ENCODE peak calls at places on chromosomes 3 and 15, in four cellular contexts. M, V, G and W are unnamed samples.

GRCh38 chr3:41198526-41198925 is 779 bp upstream of the CTNNB1 start:
- DNase-seq in G (peak), V (no peak), M (peak), W (no peak)

GRCh38 chr3:52253314-52254260 is 8.0 kb downstream of the PPM1M start:
- DNase-seq in M (no peak), V (no peak), G (no peak), W (no peak)

GRCh38 chr3:121529308-121529707 is 16.5 kb downstream of the POLQ start:
- DNase-seq in M (no peak), V (no peak), G (peak), W (peak)

GRCh38 chr3:122843604-122844003 is 48.7 kb downstream of the SLC49A4 start:
- DNase-seq in M (no peak), V (no peak), G (no peak), W (no peak)

GRCh38 chr3:158794206-158794605 is 7.6 kb upstream of the MFSD1 start:
- DNase-seq in M (no peak), V (no peak), G (no peak), W (no peak)

GRCh38 chr3:59796486-59796885 is 746.7 kb upstream of the CFAP20DC start:
- DNase-seq in V (no peak), G (no peak), M (no peak), W (no peak)

GRCh38 chr3:13633176-13633575 is 84.3 kb downstream of the FBLN2 start:
- DNase-seq in V (no peak), M (no peak), G (no peak), W (no peak)

GRCh38 chr3:185658943-185659342 is 72.8 kb downstream of the SENP2 start:
- DNase-seq in V (no peak), G (no peak), M (no peak), W (no peak)

GRCh38 chr3:187022403-187023029 is 92.2 kb downstream of the ST6GAL1 start:
- DNase-seq in G (no peak), V (no peak), M (no peak), W (no peak)

GRCh38 chr3:125585595-125586223 is 9.6 kb downstream of the OSBPL11 start:
- DNase-seq in M (peak), V (peak), G (peak), W (peak)

GRCh38 chr15:42549782-42550392 is 1.2 kb downstream of the HAUS2 start:
- DNase-seq in V (no peak), M (no peak), G (no peak), W (no peak)

GRCh38 chr15:83284563-83285283 is at the start of gene BNC1:
- DNase-seq in V (peak), M (no peak), G (peak), W (no peak)

GRCh38 chr15:65394936-65395335 is 17.1 kb upstream of the IGDCC3 start:
- DNase-seq in V (no peak), G (no peak), M (no peak), W (no peak)

GRCh38 chr3:45981321-45982038 is 14.1 kb downstream of the FYCO1 start:
- DNase-seq in V (no peak), G (no peak), M (no peak), W (peak)

GRCh38 chr15:61974759-61975158 is 85.5 kb downstream of the VPS13C start:
- DNase-seq in V (no peak), G (no peak), M (no peak), W (peak)

GRCh38 chr3:16836505-16837237 is 48.1 kb upstream of the PLCL2 start:
- DNase-seq in V (no peak), G (no peak), M (no peak), W (no peak)

GRCh38 chr3:187838016-187838535 is 92.8 kb upstream of the BCL6 start:
- DNase-seq in V (no peak), M (no peak), G (peak), W (no peak)

GRCh38 chr3:193190387-193190786 is 50.6 kb upstream of the PLAAT1 start:
- DNase-seq in M (peak), V (peak), G (peak), W (no peak)

GRCh38 chr15:74201656-74202420 is 749 bp downstream of the STRA6 start:
- DNase-seq in M (no peak), G (peak), V (no peak), W (no peak)

GRCh38 chr3:196287066-196287404 is 491 bp downstream of the PCYT1A start:
- DNase-seq in M (no peak), V (no peak), G (no peak), W (no peak)

GRCh38 chr3:70501596-70501995 is 189.2 kb upstream of the MDFIC2 start:
- DNase-seq in V (no peak), M (no peak), G (no peak), W (no peak)

GRCh38 chr3:139202226-139202958 is 141.4 kb upstream of the MRPS22 start:
- DNase-seq in V (peak), G (peak), M (peak), W (no peak)

GRCh38 chr3:126992216-126992615 is 9.3 kb downstream of the PLXNA1 start:
- DNase-seq in G (no peak), M (no peak), V (no peak), W (no peak)

GRCh38 chr3:29822051-29822450 is 541.2 kb downstream of the RBMS3 start:
- DNase-seq in V (no peak), G (no peak), M (no peak), W (peak)

GRCh38 chr15:77853008-77853328 is 220.3 kb upstream of the LINGO1 start:
- DNase-seq in G (no peak), M (no peak), V (no peak), W (no peak)

GRCh38 chr15:59138243-59138642 is 33.3 kb downstream of the CCNB2 start:
- DNase-seq in V (peak), M (peak), G (peak), W (peak)

GRCh38 chr3:142902356-142902755 is 13.5 kb upstream of the PCOLCE2 start:
- DNase-seq in M (no peak), V (no peak), G (no peak), W (no peak)

GRCh38 chr15:98154863-98155262 is 194.4 kb downstream of the ARRDC4 start:
- DNase-seq in M (no peak), G (peak), V (no peak), W (peak)

GRCh38 chr3:47404955-47405790 is 24.4 kb downstream of the PTPN23 start:
- DNase-seq in V (no peak), G (no peak), M (no peak), W (no peak)

GRCh38 chr3:110533089-110533488 is 538.5 kb upstream of the NECTIN3 start:
- DNase-seq in G (no peak), V (no peak), M (no peak), W (peak)

GRCh38 chr3:103056552-103056951 is 621.7 kb downstream of the ZPLD1 start:
- DNase-seq in V (no peak), M (no peak), G (no peak), W (no peak)

GRCh38 chr3:186004671-186005070 is 66.9 kb upstream of the TRA2B start:
- DNase-seq in G (no peak), V (no peak), M (no peak), W (no peak)

GRCh38 chr15:43266834-43267233 is at the start of gene TGM5:
- DNase-seq in V (no peak), G (no peak), M (no peak), W (no peak)

GRCh38 chr3:170062068-170062467 is 24.3 kb downstream of the GPR160 start:
- DNase-seq in M (no peak), G (no peak), V (no peak), W (no peak)

GRCh38 chr3:56787784-56788256 is 13.9 kb downstream of the ARHGEF3 start:
- DNase-seq in M (no peak), G (no peak), V (no peak), W (no peak)

GRCh38 chr3:28036599-28037575 is 204.5 kb upstream of the CMC1 start:
- DNase-seq in M (no peak), V (no peak), G (no peak), W (no peak)

GRCh38 chr3:113167929-113168771 is 43.2 kb upstream of the BOC start:
- DNase-seq in V (no peak), M (no peak), G (no peak), W (no peak)

GRCh38 chr15:76196949-76197315 is 114.3 kb downstream of the ETFA start:
- DNase-seq in G (no peak), M (no peak), V (no peak), W (no peak)
- H4K91ac ChIP-seq in G (no peak), M (no peak), V (no peak), W (peak)

GRCh38 chr3:50258979-50259378 is 10.0 kb upstream of the SEMA3B start:
- DNase-seq in V (no peak), G (no peak), M (no peak), W (no peak)

GRCh38 chr3:50257990-50258389 is 11.0 kb upstream of the SEMA3B start:
- DNase-seq in M (no peak), V (no peak), G (no peak), W (no peak)

GRCh38 chr3:50260942-50261441 is 8.0 kb upstream of the SEMA3B start:
- DNase-seq in M (no peak), V (no peak), G (no peak), W (no peak)

GRCh38 chr3:50260027-50260941 is 8.7 kb upstream of the SEMA3B start:
- DNase-seq in M (peak), G (peak), V (peak), W (peak)

GRCh38 chr3:50259432-50260026 is 9.4 kb upstream of the SEMA3B start:
- DNase-seq in M (no peak), V (no peak), G (no peak), W (no peak)
- H3K4ac ChIP-seq in M (no peak), V (no peak), G (peak), W (peak)

GRCh38 chr3:129530331-129530761 is 1.9 kb downstream of the RHO start:
- DNase-seq in M (no peak), V (peak), G (no peak), W (peak)
- H4K91ac ChIP-seq in M (no peak), V (no peak), G (peak), W (peak)

GRCh38 chr15:38242055-38242454 is 10.6 kb upstream of the SPRED1 start:
- DNase-seq in V (no peak), G (no peak), M (no peak), W (no peak)
- H3K4ac ChIP-seq in V (no peak), G (no peak), M (no peak), W (no peak)

GRCh38 chr3:152617609-152618008 is 217.3 kb upstream of the P2RY1 start:
- DNase-seq in M (no peak), G (no peak), V (no peak), W (no peak)
- H4K91ac ChIP-seq in M (no peak), G (no peak), V (no peak), W (no peak)

DNA sequence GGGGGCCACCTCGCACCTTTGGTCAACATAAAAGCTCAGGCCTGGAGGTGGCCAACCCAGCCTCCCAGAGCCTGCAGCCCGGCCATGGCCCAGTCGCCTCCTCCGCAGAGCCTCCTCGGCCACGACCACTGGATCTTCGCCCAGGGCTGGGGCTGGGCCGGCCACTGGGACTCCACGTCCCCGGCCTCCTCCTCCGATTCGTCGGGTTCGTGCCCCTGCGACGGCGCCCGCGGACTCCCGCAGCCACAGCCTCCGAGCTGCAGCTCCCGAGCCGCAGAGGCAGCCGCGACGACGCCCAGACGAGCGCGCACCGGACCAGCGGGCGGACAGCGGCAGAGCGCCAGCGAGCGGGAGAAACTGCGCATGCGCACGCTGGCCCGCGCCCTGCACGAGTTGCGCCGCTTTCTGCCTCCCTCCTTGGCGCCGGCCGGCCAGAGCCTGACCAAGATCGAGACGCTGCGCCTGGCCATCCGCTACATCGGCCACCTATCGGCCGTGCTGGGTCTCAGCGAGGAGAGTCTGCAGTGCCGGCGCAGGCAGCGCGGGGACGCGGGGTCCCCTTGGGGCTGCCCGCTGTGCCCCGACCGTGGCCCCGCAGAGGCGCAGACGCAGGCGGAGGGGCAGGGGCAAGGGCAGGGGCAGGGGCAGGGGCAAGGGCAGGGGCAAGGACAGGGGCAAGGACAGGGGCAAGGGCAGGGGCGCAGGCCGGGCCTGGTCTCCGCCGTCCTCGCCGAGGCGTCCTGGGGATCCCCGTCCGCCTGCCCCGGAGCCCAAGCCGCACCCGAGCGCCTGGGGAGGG is at the start of gene MESP2:
- DNase-seq in M (peak), G (peak), V (peak), W (peak)
- H3K4ac ChIP-seq in M (peak), G (peak), V (no peak), W (peak)

DNA sequence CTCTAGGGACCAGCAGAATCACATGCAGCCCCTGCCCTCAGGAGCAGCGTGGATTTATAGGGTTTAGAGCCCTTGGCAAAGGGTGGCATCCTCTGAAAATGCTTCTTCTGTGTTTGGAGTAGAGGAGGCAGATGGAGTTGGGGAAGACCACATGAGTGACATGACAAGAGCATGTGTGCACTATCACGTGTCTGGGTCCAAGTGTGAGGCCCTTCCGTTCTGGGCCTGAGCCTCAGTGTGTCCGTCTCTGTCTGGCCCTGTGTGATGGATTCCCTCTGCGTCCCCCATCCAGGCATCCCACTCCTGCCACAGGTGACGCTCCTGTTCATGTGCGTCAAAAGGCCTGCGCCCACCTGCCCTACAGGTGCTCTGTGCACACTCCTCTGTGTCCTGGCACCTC is 30.1 kb downstream of the FGD5 start:
- DNase-seq in G (no peak), V (no peak), M (no peak), W (no peak)
- H4K91ac ChIP-seq in G (no peak), V (no peak), M (no peak), W (no peak)

GRCh38 chr3:50235716-50236483 is at the start of gene GNAI2:
- DNase-seq in V (peak), M (peak), G (peak), W (peak)

GRCh38 chr3:50237754-50238548 is 1.9 kb downstream of the GNAI2 start:
- DNase-seq in G (peak), M (no peak), V (peak), W (peak)

GRCh38 chr3:50238549-50239026 is 2.6 kb downstream of the GNAI2 start:
- DNase-seq in M (no peak), V (no peak), G (no peak), W (no peak)

GRCh38 chr3:50237133-50237651 is 1.2 kb downstream of the GNAI2 start:
- DNase-seq in V (no peak), M (no peak), G (no peak), W (no peak)

GRCh38 chr3:50236484-50237132 is 604 bp downstream of the GNAI2 start:
- DNase-seq in V (no peak), M (no peak), G (peak), W (no peak)
- H3K4ac ChIP-seq in V (no peak), M (no peak), G (peak), W (peak)

GRCh38 chr3:48991851-48992545 is 2.0 kb downstream of the P4HTM start:
- DNase-seq in M (no peak), V (no peak), G (no peak), W (no peak)
- H4K91ac ChIP-seq in M (no peak), V (no peak), G (no peak), W (no peak)